ENCODE peak calls at places on chromosomes 6 and 20, in four cellular contexts. U is HFF-Myc, Z is Panc1, S is neural crest cell. H is an unnamed sample.

GRCh38 chr6:166541876-166542579 is 44.5 kb downstream of the RAMACL start:
- DNase-seq in U (no peak), Z (no peak), S (no peak), H (no peak)

GRCh38 chr20:10079964-10080363 is 45.2 kb downstream of the ANKEF1 start:
- DNase-seq in U (no peak), Z (no peak), S (no peak), H (no peak)

GRCh38 chr6:42404494-42404893 is 47.2 kb downstream of the TRERF1 start:
- DNase-seq in U (peak), Z (no peak), S (no peak), H (no peak)

GRCh38 chr6:99151634-99152344 is 197.7 kb downstream of the FAXC start:
- DNase-seq in U (peak), Z (peak), S (peak), H (peak)

GRCh38 chr6:54698974-54699373 is 147.6 kb upstream of the FAM83B start:
- DNase-seq in U (no peak), Z (no peak), S (no peak), H (no peak)

GRCh38 chr6:43851204-43851855 is 81.3 kb downstream of the VEGFA start:
- DNase-seq in U (no peak), Z (no peak), S (no peak), H (no peak)

GRCh38 chr20:17680128-17680835 is 1.8 kb downstream of the RRBP1 start:
- DNase-seq in U (peak), Z (peak), S (peak), H (peak)

GRCh38 chr20:24695529-24696225 is 226.2 kb downstream of the SYNDIG1 start:
- DNase-seq in U (no peak), Z (no peak), S (no peak), H (no peak)

GRCh38 chr6:48027704-48028435 is 83.1 kb downstream of the PTCHD4 start:
- DNase-seq in U (no peak), Z (no peak), S (no peak), H (no peak)

GRCh38 chr20:12882832-12883506 is 125.8 kb upstream of the SPTLC3 start:
- DNase-seq in U (no peak), Z (no peak), S (no peak), H (no peak)

GRCh38 chr20:16709017-16709416 is 20.8 kb upstream of the SNRPB2 start:
- DNase-seq in U (no peak), Z (no peak), S (no peak), H (no peak)

GRCh38 chr6:71107935-71108420 is 151.1 kb upstream of the B3GAT2 start:
- DNase-seq in U (no peak), Z (no peak), S (no peak), H (no peak)

GRCh38 chr20:36848078-36848660 is 27.8 kb upstream of the TLDC2 start:
- DNase-seq in U (no peak), Z (no peak), S (no peak), H (no peak)

GRCh38 chr6:130298258-130298657 is 67.6 kb upstream of the TMEM200A start:
- DNase-seq in U (no peak), Z (no peak), S (no peak), H (no peak)

GRCh38 chr6:111228094-111228493 is 140.8 kb downstream of the SLC16A10 start:
- DNase-seq in U (no peak), Z (no peak), S (no peak), H (no peak)

GRCh38 chr6:5776104-5776503 is 230.6 kb downstream of the NRN1 start:
- DNase-seq in U (no peak), Z (no peak), S (no peak), H (no peak)

GRCh38 chr6:113630365-113630737 is 226.8 kb upstream of the MARCKS start:
- DNase-seq in U (no peak), Z (no peak), S (no peak), H (no peak)

GRCh38 chr6:149566372-149567193 is at the start of gene GINM1:
- DNase-seq in U (no peak), Z (no peak), S (peak), H (peak)

GRCh38 chr20:20457392-20458126 is 89.7 kb downstream of the INSM1 start:
- DNase-seq in U (no peak), Z (no peak), S (no peak), H (no peak)

GRCh38 chr6:33276864-33277662 is at the start of gene B3GALT4:
- DNase-seq in U (peak), Z (no peak), S (peak), H (peak)

GRCh38 chr20:22471156-22471836 is 113.1 kb downstream of the FOXA2 start:
- DNase-seq in U (no peak), Z (no peak), S (no peak), H (no peak)

GRCh38 chr20:34023937-34024732 is 30.4 kb downstream of the RALY start:
- DNase-seq in U (no peak), Z (no peak), S (no peak), H (no peak)

GRCh38 chr6:13360671-13361540 is 32.6 kb upstream of the TBC1D7 start:
- DNase-seq in U (no peak), Z (no peak), S (no peak), H (no peak)

GRCh38 chr6:162123797-162124196 is 603.8 kb downstream of the PRKN start:
- DNase-seq in U (no peak), Z (no peak), S (no peak), H (no peak)

GRCh38 chr6:51077967-51078518 is 259.4 kb downstream of the TFAP2B start:
- DNase-seq in U (no peak), Z (no peak), S (no peak), H (peak)

GRCh38 chr6:139376054-139376355 is 1.6 kb upstream of the CITED2 start:
- DNase-seq in U (no peak), Z (no peak), S (no peak), H (no peak)

GRCh38 chr6:153976921-153977693 is 61.9 kb upstream of the OPRM1 start:
- DNase-seq in U (peak), Z (no peak), S (no peak), H (no peak)

GRCh38 chr6:152313542-152314482 is 323.4 kb downstream of the SYNE1 start:
- DNase-seq in U (no peak), Z (no peak), S (no peak), H (no peak)

GRCh38 chr20:4765681-4766080 is 44.0 kb downstream of the PRND start:
- DNase-seq in U (no peak), Z (no peak), S (no peak), H (no peak)

GRCh38 chr6:32244270-32244669 is 20.4 kb upstream of the NOTCH4 start:
- DNase-seq in U (no peak), Z (no peak), S (no peak), H (no peak)

GRCh38 chr6:33410050-33410710 is 634 bp upstream of the PHF1 start:
- DNase-seq in U (peak), Z (peak), S (peak), H (peak)

GRCh38 chr6:153804755-153805330 is 234.2 kb upstream of the OPRM1 start:
- DNase-seq in U (no peak), Z (no peak), S (no peak), H (no peak)

GRCh38 chr6:166105341-166106075 is 62.1 kb downstream of the TBXT start:
- DNase-seq in U (no peak), Z (no peak), S (no peak), H (no peak)

GRCh38 chr20:10282930-10283556 is 64.4 kb downstream of the SNAP25 start:
- DNase-seq in U (no peak), Z (no peak), S (no peak), H (no peak)

GRCh38 chr6:46044876-46045617 is 29.4 kb upstream of the CLIC5 start:
- DNase-seq in U (peak), Z (peak), S (no peak), H (no peak)

GRCh38 chr6:142443102-142443501 is 141.3 kb downstream of the ADGRG6 start:
- DNase-seq in U (no peak), Z (no peak), S (no peak), H (no peak)

DNA sequence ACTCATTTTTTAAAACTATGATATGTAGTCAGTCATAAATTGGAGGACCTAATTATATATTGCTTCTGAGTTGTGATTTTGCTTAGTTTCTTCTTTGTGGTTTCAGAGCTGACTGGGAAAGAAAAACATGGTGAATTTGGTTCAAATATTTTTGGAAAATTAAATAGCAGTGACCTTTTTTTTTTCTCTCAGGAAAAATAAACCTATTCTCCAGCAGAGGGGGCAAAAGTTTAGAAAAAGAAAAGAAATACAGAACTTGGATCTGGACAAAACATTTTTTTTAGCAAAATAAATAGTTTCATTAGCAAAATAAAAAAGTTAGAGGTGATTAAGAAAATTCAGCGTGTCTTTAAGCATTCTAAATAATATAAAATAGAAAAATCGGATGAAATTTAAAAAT is 10.2 kb downstream of the COL10A1 start:
- DNase-seq in U (no peak), Z (no peak), S (no peak), H (no peak)
- TF ChIP-seq CTCF in U (no peak), Z (peak), S (peak), H (peak)

DNA sequence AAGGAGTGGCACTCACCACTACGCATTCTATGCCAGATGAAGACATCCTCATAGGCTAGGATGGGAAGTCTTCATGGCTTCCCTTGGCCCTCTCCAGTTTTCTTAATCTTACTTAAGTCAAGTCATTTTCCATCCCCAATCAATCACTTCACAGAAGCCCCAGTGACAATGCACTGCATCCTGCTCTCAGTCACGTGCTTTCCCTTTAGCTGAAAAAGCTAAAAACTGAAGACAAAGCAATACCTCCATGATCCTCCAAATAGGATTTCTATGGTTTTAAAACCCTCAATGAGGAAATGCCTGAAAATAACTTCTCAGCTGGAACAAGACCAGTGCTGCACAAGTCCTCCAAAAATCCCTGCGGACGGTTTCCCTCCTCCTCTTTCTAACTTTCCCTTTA is 589.8 kb upstream of the NOX3 start:
- DNase-seq in U (no peak), Z (no peak), S (no peak), H (no peak)
- TF ChIP-seq CTCF in U (no peak), Z (no peak), S (no peak), H (no peak)

GRCh38 chr6:37366910-37367309 is 13.1 kb downstream of the RNF8 start:
- DNase-seq in U (no peak), Z (no peak), S (no peak), H (no peak)

GRCh38 chr6:37368961-37369320 is 15.2 kb downstream of the RNF8 start:
- DNase-seq in U (no peak), Z (no peak), S (no peak), H (no peak)

GRCh38 chr6:37367557-37367956 is 13.8 kb downstream of the RNF8 start:
- DNase-seq in U (no peak), Z (no peak), S (no peak), H (no peak)

GRCh38 chr6:37362101-37362823 is 8.5 kb downstream of the RNF8 start:
- DNase-seq in U (no peak), Z (no peak), S (no peak), H (no peak)

GRCh38 chr6:37365791-37366190 is 12.0 kb downstream of the RNF8 start:
- DNase-seq in U (no peak), Z (no peak), S (no peak), H (no peak)
- TF ChIP-seq CTCF in U (no peak), Z (peak), S (no peak), H (no peak)

GRCh38 chr6:125732398-125732797 is 17.0 kb upstream of the HEY2 start:
- DNase-seq in U (no peak), Z (no peak), S (no peak), H (no peak)
- TF ChIP-seq CTCF in U (no peak), Z (no peak), S (no peak), H (no peak)

GRCh38 chr20:60365063-60365640 is 406.9 kb downstream of the CDH26 start:
- DNase-seq in U (no peak), Z (no peak), S (no peak), H (no peak)
- TF ChIP-seq CTCF in U (peak), Z (no peak), S (peak), H (no peak)

GRCh38 chr6:1263039-1263849 is 48.7 kb upstream of the FOXQ1 start:
- DNase-seq in U (no peak), Z (no peak), S (no peak), H (no peak)
- TF ChIP-seq CTCF in U (peak), Z (peak), S (no peak), H (no peak)